ENCODE peak calls at places on chromosomes 6 and 20, in seven cellular contexts. U is body of pancreas; D is stimulated activated CD8-positive, alpha-beta memory T cell treated with anti-CD3 and anti-CD28 coated beads, Interleukin-12 subunit alpha, Interleukin-12 subunit beta, amount 100 ng/mL, for 1 hour; Q is CD4-positive, alpha-beta T cell; M is CD8-positive, alpha-beta T cell; R is fibroblast of villous mesenchyme; S is GM03348. P is an unnamed sample.
A peak's percentile ranks its signal among the peaks of the same experiment; 100 is the strongest.

GRCh38 chr20:62739581-62740285 is 31.1 kb downstream of the NTSR1 start:
- DNase-seq in U (no peak), D (no peak), Q (peak; percentile 49), M (peak; percentile 57), R (peak; percentile 7), S (peak; percentile 73), P (peak; percentile 65)

GRCh38 chr6:169411722-169412121 is 158.1 kb upstream of the THBS2 start:
- DNase-seq in U (no peak), D (no peak), Q (no peak), M (no peak), R (no peak), S (no peak), P (no peak)

GRCh38 chr6:16836186-16836981 is 75.1 kb upstream of the ATXN1 start:
- DNase-seq in U (no peak), D (no peak), Q (no peak), M (no peak), R (peak; percentile 35), S (peak; percentile 30), P (no peak)

GRCh38 chr6:30019819-30020218 is 41.2 kb upstream of the POLR1H start:
- DNase-seq in U (no peak), D (no peak), Q (no peak), M (no peak), R (no peak), S (no peak), P (no peak)

GRCh38 chr6:2426561-2427340 is 181.3 kb upstream of the GMDS start:
- DNase-seq in U (no peak), D (no peak), Q (no peak), M (no peak), R (peak; percentile 44), S (peak; percentile 59), P (no peak)

GRCh38 chr6:99641270-99641669 is 34.6 kb downstream of the PRDM13 start:
- DNase-seq in U (no peak), D (no peak), Q (no peak), M (no peak), R (no peak), S (no peak), P (no peak)

GRCh38 chr6:170144952-170145587 is 145.8 kb downstream of the DLL1 start:
- DNase-seq in U (no peak), D (no peak), Q (no peak), M (no peak), R (no peak), S (no peak), P (no peak)

GRCh38 chr6:100269189-100269588 is 195.5 kb downstream of the SIM1 start:
- DNase-seq in U (no peak), D (no peak), Q (no peak), M (no peak), R (peak; percentile 36), S (peak; percentile 62), P (no peak)

GRCh38 chr6:56795852-56796532 is 153.3 kb upstream of the DST start:
- DNase-seq in U (no peak), D (no peak), Q (no peak), M (no peak), R (peak; percentile 35), S (peak; percentile 40), P (no peak)

GRCh38 chr6:45930419-45931059 is 85.1 kb downstream of the CLIC5 start:
- DNase-seq in U (peak; percentile 67), D (peak; percentile 27), Q (peak; percentile 34), M (peak; percentile 57), R (peak; percentile 68), S (peak; percentile 86), P (peak; percentile 70)

GRCh38 chr6:35718911-35719381 is 17.9 kb upstream of the ARMC12 start:
- DNase-seq in U (no peak), D (no peak), Q (no peak), M (no peak), R (no peak), S (no peak), P (no peak)

GRCh38 chr20:48776306-48776705 is 51.5 kb downstream of the PREX1 start:
- DNase-seq in U (no peak), D (no peak), Q (no peak), M (no peak), R (peak; percentile 80), S (peak; percentile 88), P (no peak)

GRCh38 chr20:62444286-62444685 is 16.9 kb upstream of the RBBP8NL start:
- DNase-seq in U (no peak), D (no peak), Q (no peak), M (no peak), R (no peak), S (no peak), P (no peak)

GRCh38 chr6:35485402-35485877 is 11.4 kb downstream of the TEAD3 start:
- DNase-seq in U (no peak), D (no peak), Q (no peak), M (no peak), R (peak; percentile 64), S (peak; percentile 78), P (no peak)

GRCh38 chr20:60040471-60041162 is 82.4 kb downstream of the CDH26 start:
- DNase-seq in U (no peak), D (no peak), Q (no peak), M (no peak), R (no peak), S (no peak), P (no peak)